ENCODE peak calls at places on chromosomes 3 and 15, in six cellular contexts. M is HEK293T, Q is IMR-90, A is A549, Y is K562, F is HepG2. R is an unnamed sample.

GRCh38 chr15:83356516-83357399 is 72.3 kb upstream of the BNC1 start:
- DNase-seq in M (no peak), Q (no peak), A (no peak), Y (no peak), F (no peak), R (no peak)

GRCh38 chr3:31223278-31223677 is 309.4 kb upstream of the STT3B start:
- DNase-seq in M (no peak), Q (no peak), A (no peak), Y (no peak), F (no peak), R (no peak)

GRCh38 chr3:158539414-158540014 is 31.5 kb upstream of the MLF1 start:
- DNase-seq in M (peak; percentile 21), Q (peak; percentile 58), A (peak; percentile 6), Y (peak; percentile 18), F (peak; percentile 46), R (no peak)

GRCh38 chr15:80976851-80977250 is 12.8 kb downstream of the MESD start:
- DNase-seq in M (no peak), Q (no peak), A (no peak), Y (no peak), F (no peak), R (no peak)

GRCh38 chr3:46119709-46120498 is 88.2 kb downstream of the CCR1 start:
- DNase-seq in M (no peak), Q (no peak), A (no peak), Y (no peak), F (no peak), R (no peak)

GRCh38 chr3:46947981-46948791 is 28.4 kb downstream of the CCDC12 start:
- DNase-seq in M (no peak), Q (peak; percentile 52), A (peak; percentile 55), Y (peak; percentile 79), F (peak; percentile 88), R (no peak)

GRCh38 chr3:51704511-51704950 is 2.3 kb upstream of the GRM2 start:
- DNase-seq in M (no peak), Q (no peak), A (no peak), Y (no peak), F (no peak), R (no peak)

GRCh38 chr3:88809993-88810392 is 297.4 kb upstream of the EPHA3 start:
- DNase-seq in M (no peak), Q (peak; percentile 35), A (no peak), Y (no peak), F (no peak), R (no peak)

GRCh38 chr3:10285307-10285706 is 7.4 kb downstream of the GHRL start:
- DNase-seq in M (no peak), Q (no peak), A (no peak), Y (no peak), F (no peak), R (no peak)

GRCh38 chr15:44261007-44261706 is 27.4 kb upstream of the GOLM2 start:
- DNase-seq in M (peak; percentile 9), Q (no peak), A (no peak), Y (no peak), F (peak; percentile 19), R (no peak)

GRCh38 chr3:101072299-101072698 is 79.1 kb upstream of the ABI3BP start:
- DNase-seq in M (no peak), Q (peak; percentile 52), A (peak; percentile 16), Y (no peak), F (no peak), R (no peak)

GRCh38 chr3:139757448-139758030 is 79.8 kb upstream of the NMNAT3 start:
- DNase-seq in M (no peak), Q (no peak), A (no peak), Y (no peak), F (no peak), R (no peak)

GRCh38 chr3:13259831-13260230 is 160.3 kb downstream of the NUP210 start:
- DNase-seq in M (no peak), Q (no peak), A (no peak), Y (no peak), F (no peak), R (no peak)

GRCh38 chr3:38475716-38476115 is 20.4 kb upstream of the EXOG start:
- DNase-seq in M (no peak), Q (no peak), A (no peak), Y (no peak), F (no peak), R (no peak)
- TF ChIP-seq BHLHE40 in M (no peak), Q (no peak), A (no peak), Y (no peak), F (no peak), R (no peak)

GRCh38 chr3:174957581-174958001 is 98.5 kb downstream of the NAALADL2 start:
- DNase-seq in M (no peak), Q (peak; percentile 39), A (no peak), Y (no peak), F (no peak), R (no peak)
- TF ChIP-seq BHLHE40 in M (no peak), Q (no peak), A (no peak), Y (no peak), F (no peak), R (no peak)

DNA sequence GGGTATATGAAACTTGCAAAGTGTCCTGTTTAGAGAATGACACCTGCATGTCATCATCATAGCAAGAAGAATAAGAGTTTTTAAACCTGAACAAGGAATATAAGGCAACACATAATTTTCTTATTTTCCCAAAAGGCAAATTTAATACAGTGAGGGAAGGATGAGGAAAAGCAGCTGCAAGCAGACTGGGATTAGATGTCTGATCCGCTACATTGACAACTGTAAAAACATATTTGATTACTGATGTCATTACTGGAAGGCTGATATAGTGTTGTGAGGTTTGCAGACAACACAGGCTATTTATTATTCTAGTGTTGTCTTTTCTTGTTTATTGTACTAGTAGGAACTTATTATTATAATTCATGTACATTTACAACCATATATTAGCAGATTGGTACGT is 528.7 kb downstream of the ZIC1 start:
- DNase-seq in M (no peak), Q (no peak), A (no peak), Y (no peak), F (no peak), R (no peak)
- TF ChIP-seq BHLHE40 in M (no peak), Q (no peak), A (no peak), Y (no peak), F (no peak), R (no peak)

GRCh38 chr3:163877805-163878204 is 1200.5 kb downstream of the SI start:
- DNase-seq in M (peak; percentile 22), Q (no peak), A (no peak), Y (no peak), F (no peak), R (no peak)

GRCh38 chr3:163879172-163879571 is 1199.1 kb downstream of the SI start:
- DNase-seq in M (no peak), Q (no peak), A (no peak), Y (no peak), F (no peak), R (peak; percentile 25)

DNA sequence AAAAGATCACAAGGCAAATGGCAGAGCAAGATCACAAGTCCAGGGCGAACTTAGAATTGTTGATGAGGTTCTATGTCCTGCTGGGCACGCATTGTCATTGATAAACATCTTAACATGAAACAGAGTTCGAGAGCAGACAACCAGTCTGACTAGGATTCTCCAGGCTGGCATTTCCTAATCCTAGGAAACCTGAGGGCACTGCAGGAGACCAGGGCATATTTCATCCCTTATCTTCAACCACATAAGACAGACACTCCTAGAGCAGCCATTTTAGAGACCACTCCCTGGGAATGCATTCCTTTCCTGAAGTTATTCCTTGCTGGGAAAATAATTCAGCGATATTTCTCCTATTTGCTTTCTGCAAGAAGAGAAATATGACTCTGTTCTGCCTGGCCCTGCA is 1199.9 kb downstream of the SI start:
- DNase-seq in M (no peak), Q (no peak), A (no peak), Y (no peak), F (no peak), R (no peak)
- TF ChIP-seq BHLHE40 in M (no peak), Q (no peak), A (no peak), Y (no peak), F (no peak), R (no peak)

DNA sequence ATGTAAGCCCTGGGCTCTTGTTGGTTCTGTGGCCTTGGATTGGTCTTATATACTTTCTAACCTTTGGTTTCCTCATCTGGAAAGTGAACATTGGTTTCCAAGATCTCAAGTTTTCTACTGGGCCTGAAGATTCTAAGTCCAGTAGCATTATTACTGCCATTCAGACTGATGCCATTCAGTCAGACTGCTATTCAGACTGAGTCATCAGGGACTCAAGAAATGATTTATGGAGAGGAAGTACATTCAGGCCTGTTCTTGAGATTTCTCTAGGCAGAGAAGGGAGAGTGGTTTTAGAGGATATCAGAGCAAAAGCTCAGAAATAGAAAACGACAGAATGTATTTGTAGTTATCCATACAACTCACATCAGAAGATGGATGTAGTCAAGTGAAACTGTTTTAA is 557.2 kb downstream of the NR2F2 start:
- DNase-seq in M (no peak), Q (no peak), A (no peak), Y (no peak), F (no peak), R (no peak)
- TF ChIP-seq BHLHE40 in M (no peak), Q (no peak), A (no peak), Y (no peak), F (no peak), R (no peak)

DNA sequence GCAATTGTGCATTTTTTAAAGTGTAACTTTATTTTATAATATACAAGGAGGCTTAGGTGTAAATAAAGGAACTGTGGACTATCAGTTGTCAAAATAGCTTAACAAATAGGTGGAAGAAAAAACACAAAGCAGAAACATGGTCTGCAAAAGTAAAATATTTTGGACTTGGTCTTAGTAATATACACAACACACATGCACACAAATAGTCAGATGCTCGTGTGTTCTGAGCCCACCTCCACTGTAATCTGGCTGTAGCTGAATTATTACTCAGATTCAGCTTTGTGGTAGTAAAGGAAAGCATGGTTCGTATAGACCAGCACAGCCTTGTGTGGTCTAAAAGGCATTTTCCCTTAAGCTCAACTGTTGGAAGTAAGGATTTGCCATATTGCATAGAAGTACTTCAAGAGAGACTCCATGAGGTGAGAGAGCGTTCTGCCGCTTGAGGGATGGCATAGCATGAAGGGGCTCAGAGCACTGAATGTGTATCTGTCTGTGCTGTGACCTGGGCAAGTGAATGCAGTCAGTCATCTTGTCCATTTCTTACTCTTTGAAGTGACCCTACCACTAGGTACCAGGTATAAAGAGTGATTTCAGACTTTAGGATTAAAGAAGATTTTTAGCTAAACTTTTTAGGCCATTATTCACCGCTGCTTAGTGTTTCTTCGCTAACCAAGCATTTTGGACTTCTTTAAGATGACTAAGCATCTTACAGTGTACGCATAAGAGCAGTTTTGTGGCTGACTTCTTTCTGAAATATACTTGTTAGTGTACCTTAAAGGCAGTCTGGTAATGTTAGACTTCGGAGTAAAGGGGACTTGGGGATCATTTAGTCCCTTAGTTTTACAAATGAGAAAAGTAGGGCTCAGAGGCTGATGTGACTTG is 15.1 kb downstream of the TPM1 start:
- DNase-seq in M (no peak), Q (peak; percentile 60), A (no peak), Y (no peak), F (no peak), R (no peak)
- TF ChIP-seq BHLHE40 in M (no peak), Q (no peak), A (no peak), Y (no peak), F (no peak), R (no peak)

R was measured in GM12878.